ENCODE peak calls at places on chromosomes 11 and 22, in ten cellular contexts. One of them, this sample, is unnamed. For H3K9me3 and H3K36me3, the result is how much of the 10 kb centered on the place peaks cover.

GRCh38 chr22:49574205-49574604 is 253.5 kb downstream of the BRD1 start:
- DNase-seq in pancreas: no peak
- DNase-seq in IMR-90: no peak
- DNase-seq in stomach: peak
- DNase-seq in mammary epithelial cell: no peak
- DNase-seq in A673: no peak
- DNase-seq in body of pancreas: no peak
- DNase-seq in BE2C: no peak
- DNase-seq in breast epithelium: no peak
- DNase-seq in prostate gland: no peak
- DNase-seq in this sample: no peak

GRCh38 chr11:27385245-27385644 is 22.2 kb upstream of the CCDC34 start:
- DNase-seq in A673: peak
- DNase-seq in IMR-90: peak
- DNase-seq in body of pancreas: no peak
- DNase-seq in pancreas: no peak
- DNase-seq in stomach: no peak
- DNase-seq in BE2C: no peak
- DNase-seq in prostate gland: no peak
- DNase-seq in mammary epithelial cell: peak
- DNase-seq in breast epithelium: no peak
- DNase-seq in this sample: peak

GRCh38 chr11:2988996-2989395 is 3.1 kb downstream of the NAP1L4 start:
- DNase-seq in breast epithelium: no peak
- DNase-seq in BE2C: no peak
- DNase-seq in prostate gland: no peak
- DNase-seq in stomach: no peak
- DNase-seq in body of pancreas: no peak
- DNase-seq in mammary epithelial cell: peak
- DNase-seq in IMR-90: peak
- DNase-seq in A673: no peak
- DNase-seq in pancreas: no peak
- DNase-seq in this sample: no peak

GRCh38 chr11:21561589-21561988 is 631.3 kb upstream of the ANO5 start:
- DNase-seq in breast epithelium: no peak
- DNase-seq in mammary epithelial cell: peak
- DNase-seq in BE2C: no peak
- DNase-seq in A673: no peak
- DNase-seq in body of pancreas: no peak
- DNase-seq in stomach: no peak
- DNase-seq in IMR-90: no peak
- DNase-seq in pancreas: no peak
- DNase-seq in prostate gland: no peak
- DNase-seq in this sample: no peak

GRCh38 chr11:86916330-86916729 is 38.9 kb downstream of the FZD4 start:
- DNase-seq in pancreas: no peak
- DNase-seq in BE2C: no peak
- DNase-seq in prostate gland: no peak
- DNase-seq in breast epithelium: no peak
- DNase-seq in A673: peak
- DNase-seq in mammary epithelial cell: peak
- DNase-seq in stomach: no peak
- DNase-seq in IMR-90: peak
- DNase-seq in body of pancreas: no peak
- DNase-seq in this sample: peak

GRCh38 chr11:124402326-124402922 is 3.6 kb upstream of the OR8B3 start:
- DNase-seq in IMR-90: peak
- DNase-seq in BE2C: peak
- DNase-seq in breast epithelium: peak
- DNase-seq in stomach: peak
- DNase-seq in pancreas: peak
- DNase-seq in prostate gland: peak
- DNase-seq in body of pancreas: peak
- DNase-seq in A673: peak
- DNase-seq in mammary epithelial cell: peak
- DNase-seq in this sample: peak

GRCh38 chr22:42202669-42203068 is 67.8 kb downstream of the TCF20 start:
- DNase-seq in stomach: no peak
- DNase-seq in A673: no peak
- DNase-seq in body of pancreas: no peak
- DNase-seq in IMR-90: peak
- DNase-seq in BE2C: no peak
- DNase-seq in breast epithelium: no peak
- DNase-seq in prostate gland: no peak
- DNase-seq in pancreas: no peak
- DNase-seq in mammary epithelial cell: no peak
- DNase-seq in this sample: no peak

GRCh38 chr11:66718320-66718971 is 10.6 kb downstream of the SPTBN2 start:
- DNase-seq in prostate gland: peak
- DNase-seq in IMR-90: no peak
- DNase-seq in A673: no peak
- DNase-seq in breast epithelium: peak
- DNase-seq in stomach: peak
- DNase-seq in mammary epithelial cell: peak
- DNase-seq in body of pancreas: peak
- DNase-seq in BE2C: no peak
- DNase-seq in pancreas: peak
- DNase-seq in this sample: no peak

GRCh38 chr11:99069831-99070444 is 49.2 kb downstream of the CNTN5 start:
- DNase-seq in breast epithelium: peak
- DNase-seq in BE2C: peak
- DNase-seq in A673: peak
- DNase-seq in prostate gland: no peak
- DNase-seq in mammary epithelial cell: peak
- DNase-seq in body of pancreas: peak
- DNase-seq in pancreas: peak
- DNase-seq in IMR-90: no peak
- DNase-seq in stomach: no peak
- DNase-seq in this sample: peak

GRCh38 chr11:87298155-87298554 is 260.4 kb downstream of the TMEM135 start:
- DNase-seq in mammary epithelial cell: no peak
- DNase-seq in IMR-90: no peak
- DNase-seq in prostate gland: no peak
- DNase-seq in BE2C: no peak
- DNase-seq in pancreas: no peak
- DNase-seq in breast epithelium: no peak
- DNase-seq in stomach: no peak
- DNase-seq in body of pancreas: no peak
- DNase-seq in A673: no peak
- DNase-seq in this sample: no peak

GRCh38 chr11:122853971-122854446 is 15.7 kb downstream of the CRTAM start:
- DNase-seq in pancreas: peak
- DNase-seq in A673: peak
- DNase-seq in BE2C: peak
- DNase-seq in breast epithelium: peak
- DNase-seq in body of pancreas: peak
- DNase-seq in mammary epithelial cell: peak
- DNase-seq in prostate gland: peak
- DNase-seq in IMR-90: peak
- DNase-seq in stomach: no peak
- DNase-seq in this sample: peak

GRCh38 chr11:121024989-121025388 is 1.1 kb downstream of the TBCEL start:
- DNase-seq in A673: no peak
- DNase-seq in prostate gland: no peak
- DNase-seq in pancreas: no peak
- DNase-seq in mammary epithelial cell: peak
- DNase-seq in body of pancreas: no peak
- DNase-seq in stomach: no peak
- DNase-seq in BE2C: no peak
- DNase-seq in IMR-90: peak
- DNase-seq in breast epithelium: no peak
- DNase-seq in this sample: no peak

GRCh38 chr11:17391493-17392355 is 3.3 kb upstream of the KCNJ11 start:
- DNase-seq in BE2C: no peak
- DNase-seq in pancreas: no peak
- DNase-seq in prostate gland: no peak
- DNase-seq in stomach: no peak
- DNase-seq in mammary epithelial cell: no peak
- DNase-seq in breast epithelium: no peak
- DNase-seq in A673: no peak
- DNase-seq in IMR-90: no peak
- DNase-seq in body of pancreas: no peak
- DNase-seq in this sample: no peak

GRCh38 chr11:123166095-123166559 is 28.9 kb downstream of the CLMP start:
- DNase-seq in prostate gland: no peak
- DNase-seq in IMR-90: peak
- DNase-seq in BE2C: peak
- DNase-seq in mammary epithelial cell: peak
- DNase-seq in pancreas: no peak
- DNase-seq in body of pancreas: peak
- DNase-seq in A673: peak
- DNase-seq in breast epithelium: peak
- DNase-seq in stomach: no peak
- DNase-seq in this sample: no peak

GRCh38 chr22:45105281-45105700 is 58.4 kb upstream of the NUP50 start:
- DNase-seq in prostate gland: peak
- DNase-seq in BE2C: no peak
- DNase-seq in breast epithelium: no peak
- DNase-seq in pancreas: no peak
- DNase-seq in IMR-90: peak
- DNase-seq in A673: no peak
- DNase-seq in stomach: no peak
- DNase-seq in mammary epithelial cell: peak
- DNase-seq in body of pancreas: no peak
- DNase-seq in this sample: peak

GRCh38 chr11:87019582-87020271 is 18.0 kb upstream of the TMEM135 start:
- DNase-seq in BE2C: no peak
- DNase-seq in stomach: no peak
- DNase-seq in pancreas: no peak
- DNase-seq in body of pancreas: no peak
- DNase-seq in A673: no peak
- DNase-seq in breast epithelium: no peak
- DNase-seq in IMR-90: peak
- DNase-seq in prostate gland: no peak
- DNase-seq in mammary epithelial cell: no peak
- DNase-seq in this sample: no peak

GRCh38 chr11:133833101-133833898 is 12.0 kb downstream of the SPATA19 start:
- DNase-seq in prostate gland: no peak
- DNase-seq in breast epithelium: peak
- DNase-seq in IMR-90: no peak
- DNase-seq in pancreas: no peak
- DNase-seq in A673: peak
- DNase-seq in body of pancreas: no peak
- DNase-seq in stomach: no peak
- DNase-seq in mammary epithelial cell: no peak
- DNase-seq in BE2C: peak
- DNase-seq in this sample: no peak

GRCh38 chr11:96339704-96340554 is 3.1 kb downstream of the MAML2 start:
- DNase-seq in breast epithelium: peak
- DNase-seq in mammary epithelial cell: no peak
- DNase-seq in pancreas: no peak
- DNase-seq in A673: no peak
- DNase-seq in prostate gland: no peak
- DNase-seq in stomach: no peak
- DNase-seq in BE2C: no peak
- DNase-seq in IMR-90: peak
- DNase-seq in body of pancreas: no peak
- DNase-seq in this sample: no peak
- H3K4me3 ChIP-seq in breast epithelium: peak
- H3K4me3 ChIP-seq in mammary epithelial cell: peak
- H3K4me3 ChIP-seq in pancreas: peak
- H3K4me3 ChIP-seq in A673: peak
- H3K4me3 ChIP-seq in prostate gland: peak
- H3K4me3 ChIP-seq in stomach: peak
- H3K4me3 ChIP-seq in BE2C: no peak
- H3K4me3 ChIP-seq in IMR-90: peak
- H3K4me3 ChIP-seq in body of pancreas: no peak
- H3K4me3 ChIP-seq in this sample: no peak

GRCh38 chr11:114622858-114623257 is 27.3 kb upstream of the NXPE4 start:
- DNase-seq in IMR-90: no peak
- DNase-seq in stomach: no peak
- DNase-seq in A673: no peak
- DNase-seq in BE2C: no peak
- DNase-seq in body of pancreas: no peak
- DNase-seq in prostate gland: no peak
- DNase-seq in mammary epithelial cell: no peak
- DNase-seq in breast epithelium: no peak
- DNase-seq in pancreas: no peak
- DNase-seq in this sample: no peak
- H3K9me3 ChIP-seq in IMR-90: under half
- H3K9me3 ChIP-seq in stomach: under half
- H3K9me3 ChIP-seq in A673: under half
- H3K9me3 ChIP-seq in BE2C: under half
- H3K9me3 ChIP-seq in body of pancreas: under half
- H3K9me3 ChIP-seq in prostate gland: under half
- H3K9me3 ChIP-seq in mammary epithelial cell: under half
- H3K9me3 ChIP-seq in breast epithelium: under half
- H3K9me3 ChIP-seq in pancreas: under half
- H3K9me3 ChIP-seq in this sample: under half

GRCh38 chr22:38482662-38483308 is 14.9 kb downstream of the KDELR3 start:
- DNase-seq in stomach: no peak
- DNase-seq in breast epithelium: no peak
- DNase-seq in IMR-90: no peak
- DNase-seq in mammary epithelial cell: peak
- DNase-seq in pancreas: no peak
- DNase-seq in body of pancreas: no peak
- DNase-seq in A673: no peak
- DNase-seq in prostate gland: no peak
- DNase-seq in BE2C: no peak
- DNase-seq in this sample: no peak
- H3K36me3 ChIP-seq in stomach: half or more
- H3K36me3 ChIP-seq in breast epithelium: under half
- H3K36me3 ChIP-seq in IMR-90: half or more
- H3K36me3 ChIP-seq in mammary epithelial cell: half or more
- H3K36me3 ChIP-seq in pancreas: half or more
- H3K36me3 ChIP-seq in body of pancreas: under half
- H3K36me3 ChIP-seq in A673: half or more
- H3K36me3 ChIP-seq in prostate gland: under half
- H3K36me3 ChIP-seq in BE2C: half or more
- H3K36me3 ChIP-seq in this sample: half or more

DNA sequence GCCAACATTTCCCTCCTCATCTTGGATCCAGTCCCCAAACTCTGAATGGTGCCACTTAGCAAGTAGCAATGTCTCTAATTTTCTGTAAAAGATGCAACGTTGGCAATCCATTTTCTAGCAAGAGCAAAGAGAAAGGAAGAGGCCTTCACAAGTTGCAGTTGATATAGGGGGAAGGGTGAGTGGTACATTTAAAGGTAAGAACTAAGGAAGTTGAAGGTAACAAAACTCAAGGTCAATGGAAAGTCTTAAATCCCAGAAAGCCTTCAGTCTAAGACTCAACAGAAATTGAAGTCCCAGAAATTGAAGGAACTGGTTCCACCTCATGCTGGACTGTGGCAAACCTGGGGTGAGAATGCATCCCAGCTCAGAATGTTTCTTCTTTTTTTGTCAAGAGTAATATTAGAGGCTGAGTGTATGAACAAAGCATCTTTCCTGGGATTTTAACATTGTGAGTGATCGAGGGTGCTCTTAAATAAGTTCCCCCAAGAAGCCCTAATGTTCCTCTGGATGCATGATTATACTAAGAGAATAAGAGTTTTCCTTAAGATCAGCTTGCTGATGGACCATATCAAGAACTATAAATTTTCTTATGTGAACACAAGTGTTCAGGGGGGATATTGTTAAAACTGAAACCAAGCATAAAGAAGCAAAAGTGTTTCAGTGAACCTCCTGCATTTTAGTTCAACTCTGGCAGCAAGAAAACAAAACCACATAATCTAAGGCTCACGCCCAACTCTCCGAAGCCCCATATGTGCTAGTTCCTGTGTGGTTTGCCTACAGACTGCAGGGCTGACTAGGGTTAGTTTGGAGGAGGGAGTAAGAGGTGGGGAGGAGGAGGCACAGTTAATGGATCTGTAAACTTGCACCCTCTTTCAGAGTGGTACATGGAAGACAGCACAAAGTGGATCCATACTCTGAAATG is at the start of gene GRAP2:
- DNase-seq in BE2C: no peak
- DNase-seq in pancreas: no peak
- DNase-seq in prostate gland: no peak
- DNase-seq in IMR-90: no peak
- DNase-seq in mammary epithelial cell: no peak
- DNase-seq in A673: no peak
- DNase-seq in stomach: no peak
- DNase-seq in breast epithelium: no peak
- DNase-seq in body of pancreas: no peak
- DNase-seq in this sample: no peak
- H3K4me3 ChIP-seq in BE2C: no peak
- H3K4me3 ChIP-seq in pancreas: no peak
- H3K4me3 ChIP-seq in prostate gland: no peak
- H3K4me3 ChIP-seq in IMR-90: no peak
- H3K4me3 ChIP-seq in mammary epithelial cell: no peak
- H3K4me3 ChIP-seq in A673: no peak
- H3K4me3 ChIP-seq in stomach: peak
- H3K4me3 ChIP-seq in breast epithelium: no peak
- H3K4me3 ChIP-seq in body of pancreas: no peak
- H3K4me3 ChIP-seq in this sample: no peak